ENCODE peak calls at places on chromosomes 13 and 19, in four cellular contexts. O, D, U and Q are unnamed samples.

GRCh38 chr13:113879506-113880360 is 15.9 kb upstream of the GAS6 start:
- DNase-seq in O (no peak), D (no peak), U (no peak), Q (no peak)

GRCh38 chr19:45336696-45337251 is 3.8 kb upstream of the KLC3 start:
- DNase-seq in U (no peak), D (no peak), O (no peak), Q (no peak)

GRCh38 chr19:31313291-31314030 is 35.8 kb downstream of the TSHZ3 start:
- DNase-seq in D (no peak), O (no peak), U (no peak), Q (no peak)

GRCh38 chr13:50798923-50799322 is 44.6 kb downstream of the DLEU7 start:
- DNase-seq in D (no peak), U (no peak), O (no peak), Q (no peak)

GRCh38 chr13:32883501-32883900 is 132.7 kb upstream of the KL start:
- DNase-seq in U (no peak), D (no peak), O (no peak), Q (no peak)

GRCh38 chr13:46478641-46479040 is 74.3 kb upstream of the LRCH1 start:
- DNase-seq in O (no peak), U (no peak), D (no peak), Q (no peak)

GRCh38 chr13:41648314-41648935 is 191.1 kb downstream of the RGCC start:
- DNase-seq in D (no peak), U (no peak), O (no peak), Q (no peak)

GRCh38 chr13:57352114-57352513 is 185.1 kb downstream of the PRR20E start:
- DNase-seq in O (no peak), D (no peak), U (no peak), Q (no peak)

GRCh38 chr13:99380921-99381645 is 73.9 kb upstream of the GPR183 start:
- DNase-seq in U (no peak), D (no peak), O (peak), Q (peak)

GRCh38 chr13:111216166-111216960 is 101.3 kb downstream of the ARHGEF7 start:
- DNase-seq in O (peak), U (peak), D (peak), Q (peak)

GRCh38 chr19:46717034-46717715 is at the start of gene PRKD2:
- DNase-seq in D (peak), O (peak), U (peak), Q (peak)

GRCh38 chr19:36331353-36332228 is 47.4 kb downstream of the ZFP14 start:
- DNase-seq in D (peak), U (peak), O (peak), Q (peak)

GRCh38 chr13:96052655-96053002 is 572 bp downstream of the UGGT2 start:
- DNase-seq in D (no peak), O (no peak), U (no peak), Q (peak)

GRCh38 chr13:102400619-102401125 is 1.2 kb downstream of the FGF14 start:
- DNase-seq in O (peak), D (no peak), U (peak), Q (peak)

GRCh38 chr19:3699071-3699740 is 1.1 kb downstream of the PIP5K1C start:
- DNase-seq in D (peak), O (peak), U (peak), Q (peak)

GRCh38 chr13:41842029-41842428 is 118.9 kb downstream of the VWA8 start:
- DNase-seq in D (no peak), U (no peak), O (no peak), Q (no peak)

GRCh38 chr19:2613507-2614295 is 88.8 kb downstream of the GNG7 start:
- DNase-seq in U (no peak), D (peak), O (peak), Q (peak)

GRCh38 chr19:11849264-11849615 is 714 bp downstream of the ZNF439 start:
- DNase-seq in U (no peak), D (peak), O (peak), Q (peak)

GRCh38 chr13:113739527-113740285 is 19.3 kb upstream of the TMEM255B start:
- DNase-seq in D (no peak), U (no peak), O (no peak), Q (no peak)

GRCh38 chr19:31312004-31312403 is 37.2 kb downstream of the TSHZ3 start:
- DNase-seq in O (peak), U (no peak), D (no peak), Q (no peak)

GRCh38 chr13:71775946-71776345 is 91.1 kb downstream of the DACH1 start:
- DNase-seq in O (no peak), U (no peak), D (no peak), Q (no peak)

GRCh38 chr13:112170823-112171569 is 104.0 kb downstream of the SOX1 start:
- DNase-seq in O (no peak), D (no peak), U (no peak), Q (no peak)

GRCh38 chr19:372306-372890 is 27.8 kb upstream of the MIER2 start:
- DNase-seq in U (peak), D (no peak), O (no peak), Q (no peak)

GRCh38 chr13:109764474-109765292 is 21.7 kb downstream of the IRS2 start:
- DNase-seq in O (peak), D (no peak), U (peak), Q (no peak)

GRCh38 chr13:32323912-32324311 is 8.6 kb downstream of the BRCA2 start:
- DNase-seq in U (no peak), D (no peak), O (no peak), Q (no peak)

GRCh38 chr19:9362905-9363304 is at the start of gene ZNF177:
- DNase-seq in U (peak), O (peak), D (no peak), Q (no peak)

GRCh38 chr19:44303976-44304568 is 753 bp downstream of the ZNF235 start:
- DNase-seq in D (peak), O (peak), U (no peak), Q (peak)

GRCh38 chr13:71801781-71802180 is 65.2 kb downstream of the DACH1 start:
- DNase-seq in O (no peak), U (no peak), D (no peak), Q (no peak)

GRCh38 chr13:21898461-21898860 is 227.6 kb downstream of the FGF9 start:
- DNase-seq in O (no peak), U (no peak), D (no peak), Q (no peak)

DNA sequence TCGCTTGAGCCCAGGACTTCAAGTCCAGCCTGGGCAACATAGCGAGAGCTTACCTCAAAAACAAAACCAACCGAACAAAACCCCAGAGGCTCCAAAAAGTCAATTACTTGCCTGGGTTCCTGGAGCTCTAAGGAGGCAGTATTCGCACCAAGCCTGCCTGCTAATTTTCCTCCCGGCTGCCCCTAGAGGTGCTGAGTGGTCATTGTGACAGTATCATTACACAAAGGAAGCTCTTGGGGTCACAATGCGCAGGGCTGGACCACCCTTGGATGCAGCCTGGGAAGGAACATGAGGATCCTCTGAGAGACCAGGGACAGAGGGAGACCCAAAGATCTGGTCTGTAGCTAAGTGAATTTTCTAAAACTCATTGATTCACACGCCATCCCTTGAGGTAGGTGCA is 8.5 kb upstream of the PEX11G start:
- DNase-seq in D (no peak), O (peak), U (no peak), Q (peak)
- TF ChIP-seq CTCF in D (peak), O (peak), U (peak), Q (peak)

GRCh38 chr13:78674638-78675037 is 15.7 kb upstream of the OBI1 start:
- DNase-seq in U (no peak), O (no peak), D (no peak), Q (no peak)
- TF ChIP-seq CTCF in U (no peak), O (no peak), D (no peak), Q (no peak)

GRCh38 chr19:5296021-5296420 is 44.6 kb downstream of the PTPRS start:
- DNase-seq in D (no peak), U (no peak), O (no peak), Q (no peak)

GRCh38 chr19:5296457-5297271 is 43.9 kb downstream of the PTPRS start:
- DNase-seq in O (no peak), U (no peak), D (no peak), Q (no peak)

GRCh38 chr19:5299137-5299536 is 41.5 kb downstream of the PTPRS start:
- DNase-seq in D (no peak), U (no peak), O (no peak), Q (no peak)

GRCh38 chr19:5297272-5297669 is 43.3 kb downstream of the PTPRS start:
- DNase-seq in O (no peak), D (no peak), U (no peak), Q (no peak)

DNA sequence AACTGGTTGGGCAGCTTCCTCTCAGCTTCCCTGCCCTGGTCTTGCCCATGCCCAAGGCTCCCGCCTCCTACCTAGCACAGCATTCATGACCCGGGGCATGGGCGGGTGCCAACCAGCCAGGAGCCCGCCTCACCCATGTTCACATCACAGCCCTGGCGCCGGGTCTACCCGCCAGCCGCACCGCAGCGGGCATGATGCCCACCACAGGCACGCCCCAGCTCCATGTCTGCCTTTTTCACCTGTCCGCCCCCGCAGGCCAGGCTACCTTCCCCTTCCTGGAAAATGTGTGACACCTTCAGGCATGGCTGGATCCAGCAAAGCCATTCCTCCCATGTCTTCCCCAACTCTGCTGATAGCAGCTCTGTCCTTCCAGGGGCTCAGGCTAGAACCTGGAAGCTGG is 42.1 kb downstream of the PTPRS start:
- DNase-seq in U (no peak), O (no peak), D (no peak), Q (no peak)
- TF ChIP-seq CTCF in U (no peak), O (no peak), D (no peak), Q (no peak)

DNA sequence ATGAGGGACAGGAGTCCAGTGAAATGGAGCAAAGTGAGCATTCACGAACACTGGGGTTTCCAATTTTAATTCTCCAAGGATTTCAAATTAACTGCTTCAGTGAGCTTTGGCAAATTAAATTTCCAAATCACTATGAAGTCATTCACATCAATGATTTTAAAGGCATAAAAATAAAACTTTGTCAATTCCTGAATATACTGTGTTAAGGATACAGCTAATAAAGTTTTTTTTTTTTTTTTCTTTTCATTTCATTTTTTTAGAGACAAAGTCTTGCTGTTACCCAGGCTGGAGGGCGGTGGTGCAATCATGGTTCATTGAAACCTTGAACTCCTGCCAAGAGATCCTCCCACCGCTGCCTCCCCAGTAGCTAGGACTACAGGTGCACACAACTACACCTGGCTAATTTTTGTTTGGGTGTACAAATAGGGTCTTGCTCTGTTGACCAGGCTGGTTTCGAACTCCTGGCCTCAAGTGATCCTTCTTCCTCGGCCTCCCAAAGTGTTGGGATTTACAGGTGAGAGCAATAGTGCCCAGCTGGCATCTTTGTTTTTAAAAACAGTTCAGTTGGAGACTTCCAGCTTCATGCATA is 21.9 kb downstream of the RBM26 start:
- DNase-seq in U (no peak), O (no peak), D (no peak), Q (no peak)
- TF ChIP-seq CTCF in U (no peak), O (no peak), D (no peak), Q (no peak)